ENCODE peak calls at places on chromosomes 4 and X, in four cellular contexts. G, U, M and I are unnamed samples.

GRCh38 chr4:8276358-8277240 is 7.0 kb downstream of the HTRA3 start:
- DNase-seq in G (no peak), U (no peak), M (no peak), I (no peak)

GRCh38 chr4:30865676-30866075 is 145.5 kb downstream of the PCDH7 start:
- DNase-seq in G (no peak), U (no peak), M (no peak), I (no peak)

GRCh38 chr4:161948026-161948770 is 215.6 kb downstream of the FSTL5 start:
- DNase-seq in G (no peak), U (no peak), M (no peak), I (no peak)

GRCh38 chr4:79248610-79249009 is 77.3 kb downstream of the NAA11 start:
- DNase-seq in G (no peak), U (no peak), M (no peak), I (no peak)

GRCh38 chr4:147938481-147938880 is 206.6 kb downstream of the ARHGAP10 start:
- DNase-seq in G (no peak), U (no peak), M (no peak), I (no peak)

GRCh38 chr4:109077486-109077885 is 225.0 kb downstream of the COL25A1 start:
- DNase-seq in G (no peak), U (peak), M (no peak), I (peak)

GRCh38 chr4:94244087-94244828 is 36.6 kb downstream of the SMARCAD1 start:
- DNase-seq in G (no peak), U (no peak), M (no peak), I (no peak)

GRCh38 chr4:67436742-67437141 is 108.6 kb downstream of the CENPC start:
- DNase-seq in G (no peak), U (peak), M (no peak), I (peak)

GRCh38 chrX:40473460-40474204 is 107.1 kb upstream of the ATP6AP2 start:
- DNase-seq in G (no peak), U (no peak), M (no peak), I (no peak)

GRCh38 chr4:141339966-141340365 is 119.3 kb downstream of the ZNF330 start:
- DNase-seq in G (no peak), U (peak), M (no peak), I (peak)

GRCh38 chrX:22800806-22801205 is 199.0 kb upstream of the DDX53 start:
- DNase-seq in G (peak), U (no peak), M (no peak), I (no peak)

GRCh38 chr4:57351716-57352115 is 241.5 kb upstream of the IGFBP7 start:
- DNase-seq in G (no peak), U (no peak), M (no peak), I (no peak)

GRCh38 chr4:112888617-112889016 is 160.8 kb upstream of the ANK2 start:
- DNase-seq in G (no peak), U (no peak), M (no peak), I (no peak)

GRCh38 chrX:110145854-110146253 is 142.9 kb downstream of the TMEM164 start:
- DNase-seq in G (no peak), U (peak), M (no peak), I (no peak)

GRCh38 chrX:17595456-17596035 is 141.7 kb upstream of the SCML1 start:
- DNase-seq in G (peak), U (peak), M (no peak), I (peak)

GRCh38 chr4:153521995-153522799 is 56.0 kb downstream of the TMEM131L start:
- DNase-seq in G (no peak), U (no peak), M (no peak), I (no peak)
- H3K4me3 ChIP-seq in G (no peak), U (no peak), M (no peak), I (no peak)

GRCh38 chr4:21136231-21136630 is 436.0 kb downstream of the PACRGL start:
- DNase-seq in G (no peak), U (no peak), M (no peak), I (no peak)
- TF ChIP-seq CTCF in G (no peak), U (no peak), M (no peak), I (no peak)

GRCh38 chrX:25003066-25003849 is 12.5 kb downstream of the ARX start:
- DNase-seq in G (no peak), U (peak), M (no peak), I (peak)
- H3K4me3 ChIP-seq in G (no peak), U (peak), M (peak), I (peak)

GRCh38 chrX:115949900-115950822 is 220.4 kb upstream of the AGTR2 start:
- DNase-seq in G (no peak), U (no peak), M (no peak), I (no peak)

GRCh38 chrX:115952417-115953092 is 218.0 kb upstream of the AGTR2 start:
- DNase-seq in G (no peak), U (no peak), M (no peak), I (no peak)

GRCh38 chrX:115946059-115946458 is 224.5 kb upstream of the AGTR2 start:
- DNase-seq in G (no peak), U (no peak), M (no peak), I (no peak)

GRCh38 chrX:115948018-115948923 is 222.3 kb upstream of the AGTR2 start:
- DNase-seq in G (no peak), U (no peak), M (no peak), I (no peak)
- TF ChIP-seq CTCF in G (no peak), U (no peak), M (no peak), I (no peak)

GRCh38 chrX:131057706-131058105 is 440 bp upstream of the ARHGAP36 start:
- DNase-seq in G (no peak), U (no peak), M (no peak), I (no peak)
- H3K4me3 ChIP-seq in G (no peak), U (no peak), M (no peak), I (no peak)

DNA sequence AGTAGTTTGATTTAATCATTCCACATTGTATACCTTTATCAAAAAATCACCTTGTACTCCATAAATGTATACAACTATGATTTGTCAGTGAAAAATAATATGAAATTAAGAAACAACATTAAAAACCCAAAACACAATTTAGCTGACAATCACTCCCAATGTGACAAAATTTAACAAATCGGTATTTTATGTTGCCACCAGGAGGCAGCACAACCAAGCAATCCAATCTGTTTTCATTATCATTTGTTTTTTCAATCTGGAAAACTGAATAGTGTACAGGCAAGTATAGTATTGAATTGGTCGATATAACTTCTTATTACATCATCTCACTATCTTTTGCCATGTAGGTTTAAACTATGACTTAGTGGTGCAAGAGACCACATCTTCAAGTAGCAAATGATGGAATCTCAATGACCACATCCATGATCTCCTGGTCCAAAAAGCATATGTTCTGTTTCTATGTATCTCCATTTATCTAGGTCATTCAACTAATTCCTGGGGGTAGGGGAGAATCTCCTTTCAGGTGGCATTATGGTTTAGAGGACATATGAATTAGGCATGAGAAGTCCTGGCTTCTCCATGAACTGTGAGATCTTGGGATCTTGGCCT is 112.8 kb upstream of the AGA start:
- DNase-seq in G (no peak), U (peak), M (no peak), I (peak)
- TF ChIP-seq CTCF in G (peak), U (peak), M (peak), I (peak)

DNA sequence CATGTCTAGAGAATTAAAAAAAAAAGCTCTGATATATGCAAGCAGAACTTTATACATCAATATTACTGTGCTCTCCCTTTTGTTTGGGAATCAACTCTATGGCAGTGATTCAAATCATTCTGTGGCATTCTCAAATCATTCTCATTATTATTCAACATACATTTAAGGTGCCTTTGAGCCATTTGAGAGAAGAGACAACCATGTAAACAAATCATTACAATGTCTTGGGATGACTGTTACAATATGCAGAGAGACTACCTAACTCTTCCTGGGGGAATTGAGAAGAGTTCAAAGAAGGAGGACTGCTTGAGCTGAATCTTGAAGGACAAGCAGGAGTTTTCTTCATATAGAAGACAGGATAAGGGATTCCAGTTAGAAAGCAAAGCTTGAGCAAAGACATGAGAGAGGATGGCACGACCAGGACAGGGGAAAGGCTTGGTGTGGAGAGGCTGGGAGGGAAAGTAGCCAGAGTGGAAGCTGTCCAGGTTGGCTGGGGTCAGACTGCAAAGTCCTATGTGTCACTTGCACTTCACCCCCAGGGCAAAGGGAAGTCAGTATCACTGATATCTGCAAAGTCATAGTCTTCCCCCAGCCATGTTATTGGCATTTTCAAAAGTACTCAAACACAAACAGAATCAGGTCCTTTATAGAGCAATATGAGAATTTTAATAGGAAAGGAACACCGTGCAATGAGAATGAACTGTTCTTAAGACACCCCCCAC is 9.0 kb downstream of the SEC24D start:
- DNase-seq in G (no peak), U (no peak), M (no peak), I (no peak)
- H3K4me3 ChIP-seq in G (no peak), U (no peak), M (no peak), I (no peak)

DNA sequence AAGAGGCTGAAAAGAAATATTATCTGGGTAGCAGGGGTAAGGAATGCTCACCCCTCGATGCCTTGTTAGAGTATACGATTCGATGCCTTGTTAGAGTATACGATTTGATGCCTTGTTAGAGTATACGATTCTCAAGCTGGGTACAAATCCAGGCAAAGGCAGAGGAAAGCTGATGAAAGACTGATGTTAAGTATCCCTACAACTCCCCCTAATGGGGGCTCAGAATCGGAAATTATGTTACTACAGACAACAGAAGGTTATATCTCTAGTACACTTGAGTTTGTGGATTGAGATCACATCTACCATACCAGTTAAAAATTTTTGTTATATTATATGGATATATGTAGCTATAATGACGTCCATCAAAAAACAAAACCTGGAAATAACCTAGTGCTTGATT is 4.8 kb downstream of the LRRC66 start:
- DNase-seq in G (no peak), U (no peak), M (no peak), I (no peak)
- TF ChIP-seq CTCF in G (no peak), U (no peak), M (no peak), I (no peak)

GRCh38 chr4:82797048-82797590 is 1.5 kb downstream of the SCD5 start:
- DNase-seq in G (no peak), U (no peak), M (no peak), I (no peak)

GRCh38 chr4:82798168-82799005 is at the start of gene SCD5:
- DNase-seq in G (peak), U (peak), M (peak), I (peak)

GRCh38 chr4:82799006-82799881 is 648 bp upstream of the SCD5 start:
- DNase-seq in G (no peak), U (no peak), M (no peak), I (no peak)

GRCh38 chr4:82801910-82802521 is 3.4 kb upstream of the SCD5 start:
- DNase-seq in G (no peak), U (peak), M (no peak), I (peak)

GRCh38 chr4:82797591-82798081 is 960 bp downstream of the SCD5 start:
- DNase-seq in G (no peak), U (no peak), M (no peak), I (no peak)
- H3K4me3 ChIP-seq in G (peak), U (peak), M (peak), I (peak)

DNA sequence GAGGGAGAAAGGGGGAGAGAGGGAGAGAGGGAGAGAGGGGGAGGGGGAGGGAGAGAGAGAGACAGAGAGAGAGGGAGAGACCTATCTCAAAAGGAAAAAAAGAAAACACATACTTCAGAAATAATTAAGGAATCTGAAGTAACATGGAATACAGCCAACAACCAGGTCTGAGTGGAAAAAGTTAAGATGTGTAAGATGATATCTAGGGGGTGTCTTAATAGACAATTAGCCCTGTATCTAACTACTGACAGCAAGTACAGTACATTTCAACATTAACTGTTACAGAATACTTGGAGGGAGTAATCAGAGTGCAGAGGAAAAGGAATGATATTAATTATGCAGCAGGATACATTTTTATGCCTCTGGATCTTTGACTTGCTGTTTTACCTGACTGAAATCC is 22.4 kb downstream of the NUP54 start:
- DNase-seq in G (no peak), U (no peak), M (no peak), I (no peak)
- TF ChIP-seq CTCF in G (no peak), U (no peak), M (no peak), I (no peak)